ENCODE peak calls at places on chromosome 15, in nine cellular contexts. I is NCI-H226; F is T-helper 1 cell; Y is activated effector memory CD4-positive, alpha-beta T cell treated with anti-CD3 and anti-CD28 coated beads, Interleukin-2, amount 50 U/mL, for 16 hours; H is GM23248; A is iris pigment epithelial cell; W is B cell; G is WTC11; P is GM03348. B is an unnamed sample.

GRCh38 chr15:58396181-58396580 is 35.6 kb upstream of the LIPC start:
- DNase-seq in I (peak), F (no peak), Y (no peak), H (peak), A (peak), W (no peak), G (no peak), P (peak), B (no peak)

GRCh38 chr15:91223902-91224301 is 123.8 kb downstream of the SV2B start:
- DNase-seq in I (no peak), F (no peak), Y (no peak), H (no peak), A (no peak), W (no peak), G (no peak), P (no peak), B (peak)

GRCh38 chr15:64865998-64866520 is 24.3 kb downstream of the PLEKHO2 start:
- DNase-seq in I (peak), F (no peak), Y (no peak), H (peak), A (peak), W (no peak), G (peak), P (peak), B (no peak)

GRCh38 chr15:96043586-96044171 is 286.8 kb upstream of the NR2F2 start:
- DNase-seq in I (no peak), F (no peak), Y (no peak), H (no peak), A (no peak), W (no peak), G (no peak), P (no peak), B (no peak)

GRCh38 chr15:25777047-25777446 is 86.1 kb downstream of the ATP10A start:
- DNase-seq in I (no peak), F (no peak), Y (no peak), H (no peak), A (no peak), W (no peak), G (no peak), P (no peak), B (no peak)

GRCh38 chr15:39239562-39239961 is 341.3 kb upstream of the THBS1 start:
- DNase-seq in I (peak), F (no peak), Y (no peak), H (peak), A (peak), W (no peak), G (no peak), P (no peak), B (no peak)

GRCh38 chr15:52256930-52257733 is 38.5 kb downstream of the MYO5C start:
- DNase-seq in I (no peak), F (no peak), Y (no peak), H (peak), A (no peak), W (no peak), G (no peak), P (peak), B (no peak)

GRCh38 chr15:90481023-90481422 is 48.7 kb upstream of the CRTC3 start:
- DNase-seq in I (no peak), F (peak), Y (no peak), H (no peak), A (no peak), W (peak), G (no peak), P (no peak), B (no peak)

GRCh38 chr15:81013396-81013929 is 12.7 kb downstream of the TLNRD1 start:
- DNase-seq in I (no peak), F (no peak), Y (no peak), H (no peak), A (no peak), W (no peak), G (no peak), P (no peak), B (no peak)

GRCh38 chr15:42010434-42010833 is 10.4 kb downstream of the PLA2G4E start:
- DNase-seq in I (no peak), F (no peak), Y (no peak), H (peak), A (peak), W (no peak), G (no peak), P (no peak), B (no peak)

GRCh38 chr15:76073554-76073953 is 13.8 kb downstream of the TMEM266 start:
- DNase-seq in I (peak), F (no peak), Y (no peak), H (peak), A (peak), W (no peak), G (no peak), P (no peak), B (no peak)

GRCh38 chr15:62119224-62119925 is 45.7 kb downstream of the C2CD4B start:
- DNase-seq in I (peak), F (no peak), Y (no peak), H (peak), A (peak), W (no peak), G (no peak), P (peak), B (peak)

GRCh38 chr15:60396964-60397771 is 618 bp downstream of the ANXA2 start:
- DNase-seq in I (peak), F (peak), Y (peak), H (peak), A (peak), W (peak), G (peak), P (peak), B (no peak)

GRCh38 chr15:48505067-48505466 is 140.4 kb downstream of the FBN1 start:
- DNase-seq in I (no peak), F (no peak), Y (no peak), H (no peak), A (no peak), W (no peak), G (no peak), P (no peak), B (no peak)

GRCh38 chr15:69145694-69146492 is 14.5 kb upstream of the GLCE start:
- DNase-seq in I (peak), F (no peak), Y (no peak), H (no peak), A (no peak), W (no peak), G (no peak), P (no peak), B (no peak)

GRCh38 chr15:40857601-40858351 is 13.9 kb downstream of the SPINT1 start:
- DNase-seq in I (peak), F (peak), Y (peak), H (peak), A (peak), W (peak), G (peak), P (peak), B (peak)

GRCh38 chr15:68028137-68028771 is 25.9 kb upstream of the PIAS1 start:
- DNase-seq in I (no peak), F (no peak), Y (no peak), H (peak), A (no peak), W (no peak), G (no peak), P (no peak), B (no peak)

GRCh38 chr15:91892417-91892816 is 38.9 kb downstream of the SLCO3A1 start:
- DNase-seq in I (peak), F (no peak), Y (no peak), H (no peak), A (no peak), W (no peak), G (no peak), P (no peak), B (no peak)

GRCh38 chr15:38768970-38769369 is 204.4 kb upstream of the RASGRP1 start:
- DNase-seq in I (no peak), F (no peak), Y (no peak), H (peak), A (peak), W (no peak), G (peak), P (peak), B (no peak)

B was measured in NCI-H2029.